ENCODE peak calls at places on chromosome 11, in seven cellular contexts. V, M, W, N, L, E and A are unnamed samples.

GRCh38 chr11:82775736-82776346 is 42.2 kb upstream of the FAM181B start:
- DNase-seq in V (peak), M (peak), W (peak), N (peak), L (no peak), E (peak), A (peak)

GRCh38 chr11:19931141-19931767 is 218.6 kb downstream of the NAV2 start:
- DNase-seq in V (no peak), M (no peak), W (peak), N (no peak), L (no peak), E (no peak), A (no peak)

GRCh38 chr11:46668480-46669085 is 31.8 kb downstream of the ARHGAP1 start:
- DNase-seq in V (no peak), M (no peak), W (no peak), N (no peak), L (no peak), E (no peak), A (no peak)

GRCh38 chr11:76203937-76204336 is 2.4 kb downstream of the WNT11 start:
- DNase-seq in V (no peak), M (no peak), W (no peak), N (no peak), L (no peak), E (no peak), A (no peak)

GRCh38 chr11:65779669-65779918 is 1.2 kb downstream of the AP5B1 start:
- DNase-seq in V (no peak), M (no peak), W (no peak), N (no peak), L (no peak), E (no peak), A (no peak)

GRCh38 chr11:35747638-35748037 is 85.1 kb downstream of the TRIM44 start:
- DNase-seq in V (no peak), M (no peak), W (no peak), N (no peak), L (no peak), E (no peak), A (no peak)

GRCh38 chr11:67632175-67632981 is 2.6 kb upstream of the NUDT8 start:
- DNase-seq in V (no peak), M (peak), W (no peak), N (no peak), L (no peak), E (no peak), A (no peak)

GRCh38 chr11:43397251-43397650 is 38.5 kb downstream of the TTC17 start:
- DNase-seq in V (no peak), M (no peak), W (no peak), N (no peak), L (no peak), E (no peak), A (no peak)

GRCh38 chr11:119361056-119361787 is 14.7 kb upstream of the MFRP start:
- DNase-seq in V (no peak), M (peak), W (peak), N (peak), L (no peak), E (no peak), A (no peak)

GRCh38 chr11:44752262-44752661 is 25.5 kb downstream of the TSPAN18 start:
- DNase-seq in V (no peak), M (no peak), W (no peak), N (no peak), L (no peak), E (no peak), A (no peak)

GRCh38 chr11:7589861-7590260 is 76.1 kb downstream of the PPFIBP2 start:
- DNase-seq in V (no peak), M (no peak), W (no peak), N (no peak), L (no peak), E (no peak), A (no peak)

GRCh38 chr11:79670846-79671245 is 230.0 kb upstream of the TENM4 start:
- DNase-seq in V (no peak), M (no peak), W (no peak), N (no peak), L (no peak), E (no peak), A (no peak)

GRCh38 chr11:119262668-119263351 is 54.1 kb downstream of the MCAM start:
- DNase-seq in V (no peak), M (no peak), W (no peak), N (peak), L (peak), E (no peak), A (no peak)

GRCh38 chr11:114200351-114200750 is 95.8 kb upstream of the NNMT start:
- DNase-seq in V (no peak), M (no peak), W (no peak), N (no peak), L (no peak), E (no peak), A (no peak)

GRCh38 chr11:114195981-114196731 is 100.0 kb upstream of the NNMT start:
- DNase-seq in V (no peak), M (no peak), W (no peak), N (peak), L (no peak), E (no peak), A (no peak)

GRCh38 chr11:114199051-114199450 is 97.1 kb upstream of the NNMT start:
- DNase-seq in V (no peak), M (no peak), W (no peak), N (no peak), L (no peak), E (no peak), A (no peak)

GRCh38 chr11:114196994-114197702 is 99.1 kb upstream of the NNMT start:
- DNase-seq in V (no peak), M (no peak), W (no peak), N (no peak), L (no peak), E (no peak), A (no peak)

DNA sequence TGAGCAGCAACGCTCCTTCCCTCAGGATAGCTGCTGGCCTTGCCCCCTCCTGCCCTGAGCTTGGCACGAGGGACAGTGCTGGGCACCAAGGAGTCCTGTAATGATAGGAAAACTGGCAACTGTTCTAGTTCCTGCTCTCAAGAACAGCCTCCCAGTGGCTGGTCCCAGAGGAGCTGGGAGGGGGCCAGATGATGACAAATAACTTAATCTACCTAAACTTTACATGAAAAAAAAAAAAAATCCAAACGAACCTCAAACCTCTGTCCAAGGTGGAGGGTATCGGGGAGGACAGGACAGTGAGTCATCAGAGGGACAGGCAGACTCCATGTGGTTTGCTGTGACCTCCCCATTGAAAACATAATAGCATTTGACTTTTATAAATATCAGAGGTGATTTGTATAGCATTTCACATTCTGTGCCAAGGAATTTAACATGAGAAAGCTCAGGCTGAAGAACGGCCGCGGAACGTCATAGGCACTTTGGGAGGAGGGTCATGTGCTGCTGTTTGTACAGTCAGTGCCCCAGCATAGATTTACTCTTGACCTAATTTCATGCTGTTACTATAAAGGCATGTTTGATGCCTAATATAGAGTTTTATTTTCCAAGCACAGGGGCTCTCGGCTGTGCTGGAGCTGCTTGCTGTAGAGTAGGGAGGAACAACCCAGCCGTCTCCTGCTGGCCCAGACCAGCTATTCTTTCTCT is 98.2 kb upstream of the NNMT start:
- DNase-seq in V (no peak), M (no peak), W (no peak), N (no peak), L (no peak), E (no peak), A (no peak)
- TF ChIP-seq TAF1 in V (no peak), M (no peak), W (no peak), N (no peak), L (no peak), E (no peak), A (no peak)

DNA sequence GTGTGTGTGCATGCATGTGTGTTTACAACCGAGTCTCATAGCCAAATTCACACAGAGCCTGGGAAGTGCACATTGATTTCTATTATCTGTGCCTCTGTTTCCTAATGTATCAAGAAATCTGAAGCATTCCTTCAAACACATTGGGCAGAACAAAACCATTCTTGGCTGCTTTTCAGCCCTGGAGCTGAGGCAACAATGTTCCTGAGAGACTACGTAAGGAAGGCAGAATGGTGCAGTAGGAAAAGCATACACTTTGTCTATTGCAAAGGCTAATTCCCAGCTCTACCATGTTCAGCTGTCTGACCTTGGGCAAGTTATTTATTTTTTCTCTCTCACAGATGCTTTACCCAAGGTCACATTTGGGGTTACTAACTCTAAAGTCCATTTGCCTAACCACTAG is 575.5 kb downstream of the SOX6 start:
- DNase-seq in V (no peak), M (no peak), W (no peak), N (no peak), L (no peak), E (no peak), A (no peak)
- TF ChIP-seq TAF1 in V (no peak), M (no peak), W (no peak), N (no peak), L (no peak), E (no peak), A (no peak)

DNA sequence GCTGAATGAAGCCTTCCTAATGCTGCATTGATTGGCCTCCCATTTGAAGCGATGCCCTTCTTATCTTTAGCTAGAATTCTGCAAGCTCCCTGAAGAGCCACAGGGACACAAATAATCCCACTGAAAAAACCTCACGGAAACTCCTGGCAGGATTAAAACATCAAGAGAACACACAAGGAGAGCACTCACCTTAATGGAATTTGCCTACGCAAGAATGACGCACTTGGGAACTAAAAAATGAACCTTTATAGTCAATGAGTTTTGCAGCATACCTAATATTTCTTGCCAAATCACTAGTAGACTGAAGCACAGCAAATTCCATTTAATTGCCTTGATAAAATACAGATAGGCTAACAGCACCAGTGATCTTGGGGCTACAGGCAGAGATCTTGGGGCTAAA is 232.8 kb upstream of the UBASH3B start:
- DNase-seq in V (no peak), M (no peak), W (no peak), N (no peak), L (no peak), E (no peak), A (no peak)
- TF ChIP-seq TAF1 in V (no peak), M (no peak), W (no peak), N (no peak), L (no peak), E (no peak), A (no peak)

GRCh38 chr11:100585728-100586127 is 101.4 kb upstream of the ARHGAP42 start:
- DNase-seq in V (no peak), M (no peak), W (no peak), N (no peak), L (no peak), E (no peak), A (no peak)
- TF ChIP-seq TAF1 in V (no peak), M (no peak), W (no peak), N (no peak), L (no peak), E (no peak), A (no peak)

GRCh38 chr11:121961228-121961860 is 154.7 kb downstream of the BLID start:
- DNase-seq in V (no peak), M (no peak), W (no peak), N (no peak), L (no peak), E (no peak), A (no peak)

GRCh38 chr11:121965330-121965729 is 150.7 kb downstream of the BLID start:
- DNase-seq in V (no peak), M (no peak), W (no peak), N (no peak), L (no peak), E (no peak), A (no peak)

GRCh38 chr11:121964591-121964990 is 151.4 kb downstream of the BLID start:
- DNase-seq in V (no peak), M (no peak), W (no peak), N (no peak), L (no peak), E (no peak), A (no peak)

GRCh38 chr11:121968638-121969037 is 147.4 kb downstream of the BLID start:
- DNase-seq in V (no peak), M (no peak), W (no peak), N (no peak), L (no peak), E (no peak), A (no peak)

DNA sequence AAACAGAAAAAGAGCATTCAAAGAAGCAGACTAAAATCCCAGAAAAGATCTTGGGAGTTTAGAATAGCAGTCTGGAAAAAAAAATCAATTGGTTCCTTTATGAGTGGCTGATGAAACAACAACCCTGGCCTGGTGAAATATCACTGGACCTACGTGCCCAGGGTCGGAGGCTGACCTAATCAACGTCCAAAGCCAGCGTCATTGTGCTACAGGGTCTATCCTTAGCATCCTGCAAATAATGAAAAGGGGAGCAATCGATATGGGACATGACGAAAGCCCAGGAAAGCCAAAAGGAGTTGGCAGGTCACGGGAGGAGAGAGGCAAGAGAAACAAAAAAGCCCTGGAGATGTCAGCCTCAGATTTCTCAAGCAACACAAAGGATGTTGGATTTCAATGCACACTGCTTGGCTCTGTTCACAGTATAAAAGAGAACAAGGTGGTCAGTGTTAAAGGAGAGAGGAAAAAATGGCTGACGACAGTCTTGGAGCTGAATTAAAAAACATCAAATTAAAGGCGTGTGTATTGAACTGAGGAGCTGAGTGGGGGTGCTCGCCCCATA is 148.8 kb downstream of the BLID start:
- DNase-seq in V (no peak), M (no peak), W (no peak), N (no peak), L (no peak), E (no peak), A (no peak)
- TF ChIP-seq TAF1 in V (no peak), M (no peak), W (no peak), N (no peak), L (no peak), E (no peak), A (no peak)

DNA sequence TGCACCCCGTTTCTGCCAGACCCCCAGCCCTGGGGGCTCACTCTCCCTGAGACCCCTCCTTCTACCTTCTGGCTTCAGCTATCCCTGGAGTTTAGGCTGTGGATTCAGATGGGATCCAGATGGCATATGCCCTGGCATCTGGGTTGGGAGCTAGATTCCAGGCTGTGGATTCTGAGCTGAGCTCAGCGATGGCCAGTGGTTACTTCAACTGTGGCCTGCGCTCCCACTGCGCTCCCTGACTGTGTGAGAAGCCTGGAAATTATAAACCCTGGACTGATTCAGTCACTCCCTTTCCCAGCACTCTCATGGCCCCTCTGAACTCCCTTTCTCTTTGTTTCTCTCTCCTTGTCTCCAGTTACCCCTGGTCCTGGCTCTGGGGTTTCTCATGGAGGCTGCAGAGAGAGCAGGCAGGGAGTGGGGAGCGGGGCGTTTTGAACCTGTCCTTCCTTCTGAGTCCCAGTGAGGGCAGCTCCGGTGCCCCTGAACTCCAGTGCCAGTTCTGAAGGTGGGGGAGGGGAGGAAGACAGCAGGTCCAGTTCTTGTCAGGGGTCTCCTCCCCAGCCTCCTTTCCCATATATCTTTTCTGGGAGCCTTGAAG is 4.8 kb downstream of the ARHGEF17 start:
- DNase-seq in V (no peak), M (no peak), W (peak), N (no peak), L (no peak), E (no peak), A (no peak)
- TF ChIP-seq TAF1 in V (no peak), M (no peak), W (no peak), N (no peak), L (no peak), E (no peak), A (no peak)

DNA sequence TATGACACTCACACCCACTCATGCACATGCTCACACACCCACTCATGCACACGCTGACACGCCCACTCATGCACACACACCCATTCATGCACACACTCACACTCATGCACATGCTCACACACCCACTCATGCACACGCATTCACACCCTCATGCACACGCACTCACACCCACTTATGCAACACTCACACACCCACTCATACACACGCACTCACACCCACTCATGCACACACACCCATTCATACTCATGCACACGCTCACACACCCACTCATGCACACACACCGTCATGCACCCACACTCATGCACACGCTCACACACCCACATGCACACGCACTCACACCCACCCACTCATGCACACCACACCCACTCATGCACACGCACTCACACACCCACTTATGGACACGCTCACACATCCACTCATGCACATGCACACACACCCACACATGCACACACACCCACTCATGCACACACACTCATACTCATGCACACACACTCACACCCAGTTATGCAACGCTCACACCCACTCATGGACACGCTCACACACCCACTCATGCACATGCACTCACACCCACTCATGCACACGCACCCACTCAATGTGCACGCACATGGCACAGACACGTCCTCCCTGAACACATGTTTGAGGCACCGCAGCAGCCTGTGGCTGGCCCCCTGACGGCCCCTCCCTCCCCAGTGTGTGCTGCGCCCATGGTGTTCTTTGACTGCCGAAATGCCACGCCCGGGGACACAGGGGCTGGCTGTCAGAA is 17.9 kb downstream of the MUC5AC start:
- DNase-seq in V (no peak), M (no peak), W (no peak), N (no peak), L (no peak), E (no peak), A (no peak)
- TF ChIP-seq TAF1 in V (no peak), M (no peak), W (no peak), N (no peak), L (no peak), E (no peak), A (no peak)